ENCODE peak calls at places on chromosomes 7 and 10, in seven cellular contexts. C is cardiac muscle cell, K is upper lobe of right lung, D is skeletal muscle cell, A is lower lobe of right lung, O is HFF-Myc, T is SK-N-MC. X is an unnamed sample.

GRCh38 chr10:46094931-46095755 is 49.1 kb upstream of the MSMB start:
- DNase-seq in C (no peak), K (no peak), D (no peak), A (no peak), O (no peak), T (no peak), X (no peak)

GRCh38 chr10:116122126-116122525 is 150.9 kb downstream of the GFRA1 start:
- DNase-seq in C (no peak), K (no peak), D (no peak), A (no peak), O (no peak), T (no peak), X (no peak)

GRCh38 chr10:124593431-124593985 is 131.9 kb downstream of the LHPP start:
- DNase-seq in C (no peak), K (no peak), D (no peak), A (no peak), O (no peak), T (no peak), X (no peak)

GRCh38 chr10:95517536-95518454 is 43.4 kb downstream of the SORBS1 start:
- DNase-seq in C (peak), K (no peak), D (no peak), A (no peak), O (no peak), T (no peak), X (no peak)

GRCh38 chr7:5677538-5678294 is 103.7 kb downstream of the RNF216 start:
- DNase-seq in C (peak), K (no peak), D (peak), A (peak), O (no peak), T (no peak), X (peak)

GRCh38 chr7:80677629-80678028 is 39.2 kb downstream of the CD36 start:
- DNase-seq in C (no peak), K (no peak), D (no peak), A (no peak), O (no peak), T (no peak), X (no peak)

GRCh38 chr10:31701546-31701945 is 227.1 kb downstream of the ARHGAP12 start:
- DNase-seq in C (peak), K (no peak), D (no peak), A (no peak), O (no peak), T (no peak), X (peak)

GRCh38 chr7:82839555-82839954 is 323.1 kb downstream of the PCLO start:
- DNase-seq in C (no peak), K (no peak), D (no peak), A (no peak), O (no peak), T (no peak), X (no peak)

GRCh38 chr7:10343108-10343507 is 630.6 kb upstream of the PHF14 start:
- DNase-seq in C (no peak), K (no peak), D (no peak), A (no peak), O (no peak), T (no peak), X (no peak)

GRCh38 chr10:103837370-103838094 is 17.8 kb downstream of the SH3PXD2A start:
- DNase-seq in C (no peak), K (no peak), D (no peak), A (no peak), O (no peak), T (no peak), X (peak)

GRCh38 chr10:125148576-125148975 is 11.8 kb downstream of the CTBP2 start:
- DNase-seq in C (no peak), K (no peak), D (no peak), A (no peak), O (no peak), T (no peak), X (no peak)

GRCh38 chr10:125407000-125407502 is 246.7 kb upstream of the CTBP2 start:
- DNase-seq in C (no peak), K (no peak), D (peak), A (no peak), O (peak), T (no peak), X (no peak)

GRCh38 chr7:150848561-150849115 is 3.7 kb upstream of the AOC1 start:
- DNase-seq in C (no peak), K (no peak), D (no peak), A (no peak), O (no peak), T (no peak), X (no peak)

GRCh38 chr7:44307301-44307900 is 18.0 kb downstream of the CAMK2B start:
- DNase-seq in C (peak), K (peak), D (no peak), A (no peak), O (peak), T (no peak), X (peak)

GRCh38 chr10:6780008-6780677 is 200.1 kb upstream of the PRKCQ start:
- DNase-seq in C (no peak), K (no peak), D (no peak), A (no peak), O (no peak), T (no peak), X (peak)

GRCh38 chr7:108442039-108442568 is 14.1 kb downstream of the NRCAM start:
- DNase-seq in C (no peak), K (no peak), D (peak), A (no peak), O (no peak), T (no peak), X (no peak)

GRCh38 chr7:17123020-17123419 is 175.4 kb upstream of the AHR start:
- DNase-seq in C (peak), K (no peak), D (peak), A (no peak), O (peak), T (no peak), X (peak)

GRCh38 chr7:100515072-100515532 is 23.9 kb upstream of the AGFG2 start:
- DNase-seq in C (peak), K (no peak), D (peak), A (no peak), O (peak), T (peak), X (no peak)

GRCh38 chr10:124285587-124286527 is 132.9 kb downstream of the OAT start:
- DNase-seq in C (peak), K (peak), D (no peak), A (no peak), O (no peak), T (no peak), X (peak)

GRCh38 chr10:20254078-20254477 is 437.8 kb downstream of the PLXDC2 start:
- DNase-seq in C (peak), K (no peak), D (peak), A (no peak), O (no peak), T (no peak), X (no peak)

DNA sequence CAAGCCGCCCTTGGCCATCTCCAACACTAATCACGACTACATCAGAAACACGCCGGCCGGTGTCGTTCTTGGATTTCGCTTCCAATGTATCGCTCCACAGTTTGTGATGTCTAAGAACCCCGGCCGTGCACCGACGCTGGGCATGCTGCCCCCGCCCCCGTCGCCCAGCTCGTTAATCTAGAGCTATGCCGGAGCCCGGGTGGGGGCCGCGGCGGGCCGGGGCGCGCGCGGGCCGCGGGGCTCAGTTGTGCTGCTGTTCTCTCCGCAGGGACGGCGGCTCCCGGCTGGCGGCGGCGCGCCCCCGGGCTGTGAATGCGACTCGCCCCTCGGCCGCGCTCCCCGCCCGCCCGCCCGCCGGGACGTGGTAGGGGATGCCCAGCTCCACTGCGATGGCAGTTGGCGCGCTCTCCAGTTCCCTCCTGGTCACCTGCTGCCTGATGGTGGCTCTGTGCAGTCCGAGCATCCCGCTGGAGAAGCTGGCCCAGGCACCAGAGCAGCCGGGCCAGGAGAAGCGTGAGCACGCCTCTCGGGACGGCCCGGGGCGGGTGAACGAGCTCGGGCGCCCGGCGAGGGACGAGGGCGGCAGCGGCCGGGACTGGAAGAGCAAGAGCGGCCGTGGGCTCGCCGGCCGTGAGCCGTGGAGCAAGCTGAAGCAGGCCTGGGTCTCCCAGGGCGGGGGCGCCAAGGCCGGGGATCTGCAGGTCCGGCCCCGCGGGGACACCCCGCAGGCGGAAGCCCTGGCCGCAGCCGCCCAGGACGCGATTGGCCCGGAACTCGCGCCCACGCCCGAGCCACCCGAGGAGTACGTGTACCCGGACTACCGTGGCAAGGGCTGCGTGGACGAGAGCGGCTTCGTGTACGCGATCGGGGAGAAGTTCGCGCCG is 1.9 kb downstream of the VWC2 start:
- DNase-seq in C (peak), K (no peak), D (no peak), A (peak), O (no peak), T (no peak), X (no peak)
- H3K4me3 ChIP-seq in C (peak), K (peak), D (no peak), A (peak), O (no peak), T (no peak), X (peak)

DNA sequence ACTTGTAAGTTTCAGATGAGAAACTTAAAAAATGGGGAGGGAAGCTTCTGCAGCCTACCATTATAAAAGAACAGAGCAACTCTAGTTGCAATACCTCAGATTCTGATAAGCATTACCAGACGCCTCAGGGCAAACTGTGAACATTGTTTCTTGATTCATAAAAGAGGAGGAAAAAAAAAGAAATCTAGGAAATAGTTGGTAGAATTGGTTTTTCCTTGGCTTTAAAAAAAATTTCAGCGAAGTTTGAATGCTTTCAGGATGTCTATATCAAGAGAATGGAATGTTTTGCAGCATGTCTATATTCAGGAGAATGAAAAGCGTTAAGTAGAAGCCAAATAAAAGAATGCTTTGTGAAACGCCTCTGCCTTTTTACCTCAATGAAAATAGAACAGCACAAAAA is 17.5 kb upstream of the ANLN start:
- DNase-seq in C (no peak), K (no peak), D (no peak), A (no peak), O (no peak), T (no peak), X (no peak)
- H3K4me3 ChIP-seq in C (no peak), K (no peak), D (no peak), A (no peak), O (no peak), T (peak), X (no peak)

DNA sequence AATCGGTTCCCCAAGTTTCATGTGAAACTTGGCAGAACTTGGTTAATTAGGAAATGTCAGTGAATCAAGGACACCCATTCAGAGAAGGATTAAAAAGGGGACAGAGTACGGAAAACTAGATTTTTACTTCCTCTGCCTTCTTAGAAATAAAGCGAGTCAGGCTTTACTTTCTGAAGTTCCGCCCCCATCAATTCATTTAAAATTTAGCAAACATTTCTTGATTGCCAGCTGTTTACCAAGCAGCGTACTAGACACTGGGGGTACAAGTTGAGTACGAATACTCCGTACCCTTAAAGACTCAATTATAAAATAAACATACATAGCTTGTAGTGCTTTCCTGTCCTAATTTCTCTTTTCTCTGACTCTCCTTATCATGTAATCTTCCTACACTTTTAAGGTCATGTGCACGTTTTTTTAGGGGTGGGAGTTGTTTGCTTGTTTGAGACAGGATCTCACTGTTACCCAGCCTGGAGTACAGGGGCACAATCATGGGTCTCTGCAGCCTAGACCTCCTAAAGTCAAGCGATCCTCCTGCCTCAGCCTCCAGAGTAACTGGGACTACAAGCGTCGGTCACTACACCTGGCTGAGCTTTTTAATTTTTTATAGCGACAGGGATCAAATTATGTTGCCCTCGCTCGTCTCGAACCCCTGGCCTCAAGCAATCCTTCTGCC is 704 bp upstream of the ABI1 start:
- DNase-seq in C (no peak), K (no peak), D (no peak), A (no peak), O (no peak), T (no peak), X (no peak)
- H3K4me3 ChIP-seq in C (no peak), K (peak), D (peak), A (peak), O (peak), T (no peak), X (peak)

DNA sequence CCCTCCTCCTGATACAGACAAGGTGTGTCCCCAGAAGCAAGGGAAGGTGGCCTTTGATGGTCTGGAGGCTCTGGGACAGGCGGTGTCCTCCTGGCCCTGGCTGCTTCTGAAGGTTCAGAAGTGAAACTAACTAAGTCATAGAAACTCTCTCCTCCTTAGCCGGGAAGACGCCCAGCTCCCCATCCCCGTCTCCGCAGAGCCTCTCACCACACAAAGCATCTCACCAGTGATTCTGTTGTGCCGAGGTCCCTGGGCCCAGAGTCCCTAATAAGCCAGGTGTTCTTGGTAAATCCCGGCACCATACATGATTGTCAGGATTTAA is 9.4 kb downstream of the HKDC1 start:
- DNase-seq in C (no peak), K (no peak), D (no peak), A (no peak), O (no peak), T (no peak), X (no peak)
- H3K4me3 ChIP-seq in C (no peak), K (no peak), D (no peak), A (peak), O (no peak), T (no peak), X (no peak)

GRCh38 chr10:11324761-11325321 is 286.6 kb downstream of the USP6NL start:
- DNase-seq in C (no peak), K (no peak), D (no peak), A (no peak), O (no peak), T (no peak), X (no peak)
- H3K4me3 ChIP-seq in C (no peak), K (no peak), D (no peak), A (no peak), O (no peak), T (no peak), X (no peak)

DNA sequence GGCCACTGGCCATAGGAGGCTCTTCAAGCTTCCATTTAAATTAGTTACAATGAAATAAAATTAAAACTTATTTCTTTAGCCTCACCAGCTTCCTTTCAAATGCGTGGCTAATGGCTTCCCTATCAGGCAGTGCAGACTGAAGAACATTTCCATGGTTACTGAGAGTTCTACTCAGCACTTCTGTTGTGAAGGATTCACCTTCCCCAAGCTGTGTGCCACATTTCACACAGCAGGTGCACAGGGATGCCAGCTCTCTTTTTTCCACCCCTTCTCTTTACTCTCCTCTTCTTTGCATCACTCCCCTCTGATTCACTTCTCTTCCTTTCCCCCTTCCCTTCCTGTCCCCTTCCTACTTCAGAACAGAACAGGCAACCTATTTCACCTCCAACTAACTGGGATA is 833 bp downstream of the GDF2 start:
- DNase-seq in C (no peak), K (no peak), D (no peak), A (no peak), O (no peak), T (no peak), X (no peak)
- H3K4me3 ChIP-seq in C (no peak), K (no peak), D (no peak), A (no peak), O (no peak), T (no peak), X (no peak)

GRCh38 chr7:106418526-106418925 is 133.7 kb upstream of the NAMPT start:
- DNase-seq in C (peak), K (no peak), D (peak), A (no peak), O (no peak), T (no peak), X (no peak)

GRCh38 chr7:106416430-106416829 is 131.6 kb upstream of the NAMPT start:
- DNase-seq in C (no peak), K (no peak), D (no peak), A (no peak), O (no peak), T (no peak), X (no peak)

GRCh38 chr7:106418094-106418493 is 133.3 kb upstream of the NAMPT start:
- DNase-seq in C (peak), K (no peak), D (peak), A (no peak), O (no peak), T (no peak), X (no peak)

GRCh38 chr7:106415433-106415832 is 130.7 kb upstream of the NAMPT start:
- DNase-seq in C (peak), K (no peak), D (no peak), A (no peak), O (no peak), T (no peak), X (no peak)

GRCh38 chr7:106417273-106417902 is 132.6 kb upstream of the NAMPT start:
- DNase-seq in C (no peak), K (no peak), D (no peak), A (no peak), O (no peak), T (no peak), X (no peak)
- H3K4me3 ChIP-seq in C (no peak), K (no peak), D (no peak), A (no peak), O (no peak), T (no peak), X (no peak)